ENCODE peak calls at places on chromosomes 11 and 22, in eight cellular contexts. Y is pancreas, B is astrocyte of the spinal cord, Z is H1, W is BE2C, F is IMR-90, M is cardiac muscle cell, J is PC-3. T is an unnamed sample.

GRCh38 chr11:120392791-120393190 is 56.6 kb downstream of the ARHGEF12 start:
- DNase-seq in Y (no peak), B (peak; percentile 44), Z (no peak), W (no peak), F (peak; percentile 72), M (peak; percentile 44), J (peak; percentile 30), T (no peak)

GRCh38 chr11:69711824-69712801 is 8.3 kb upstream of the FGF19 start:
- DNase-seq in Y (no peak), B (no peak), Z (no peak), W (no peak), F (no peak), M (no peak), J (no peak), T (no peak)

GRCh38 chr11:104198576-104198975 is 34.6 kb upstream of the PDGFD start:
- DNase-seq in Y (no peak), B (no peak), Z (no peak), W (no peak), F (no peak), M (peak; percentile 52), J (no peak), T (no peak)

GRCh38 chr22:23123804-23124254 is 18.0 kb downstream of the RSPH14 start:
- DNase-seq in Y (no peak), B (no peak), Z (no peak), W (no peak), F (no peak), M (no peak), J (no peak), T (no peak)

GRCh38 chr11:86916330-86916729 is 38.9 kb downstream of the FZD4 start:
- DNase-seq in Y (no peak), B (peak; percentile 85), Z (no peak), W (no peak), F (peak; percentile 76), M (peak; percentile 80), J (peak; percentile 96), T (no peak)

GRCh38 chr22:24427500-24428164 is at the start of gene ADORA2A:
- DNase-seq in Y (no peak), B (no peak), Z (no peak), W (no peak), F (no peak), M (no peak), J (no peak), T (no peak)

GRCh38 chr11:62603771-62604170 is 2.1 kb upstream of the MTA2 start:
- DNase-seq in Y (no peak), B (no peak), Z (no peak), W (no peak), F (no peak), M (no peak), J (no peak), T (no peak)

GRCh38 chr22:16559056-16559955 is 33.3 kb downstream of the CCT8L2 start:
- DNase-seq in Y (no peak), B (no peak), Z (no peak), W (no peak), F (no peak), M (no peak), J (no peak), T (no peak)

GRCh38 chr11:57752954-57753353 is 1.3 kb upstream of the BTBD18 start:
- DNase-seq in Y (no peak), B (no peak), Z (peak; percentile 55), W (no peak), F (no peak), M (no peak), J (no peak), T (no peak)

GRCh38 chr11:65410936-65411680 is 11.5 kb upstream of the NEAT1 start:
- DNase-seq in Y (no peak), B (no peak), Z (no peak), W (no peak), F (no peak), M (no peak), J (no peak), T (peak; percentile 20)

GRCh38 chr22:17772249-17772962 is 1.9 kb downstream of the BID start:
- DNase-seq in Y (no peak), B (no peak), Z (no peak), W (peak; percentile 63), F (peak; percentile 42), M (no peak), J (peak; percentile 53), T (no peak)
- H3K4me3 ChIP-seq in Y (no peak overlapping the region), B (peak overlapping the region; percentile 61), Z (no peak overlapping the region), W (peak overlapping the region; percentile 68), F (peak overlapping the region; percentile 62), M (no peak overlapping the region), J (peak overlapping the region; percentile 81), T (no peak overlapping the region)

GRCh38 chr22:34102633-34103032 is 182.4 kb upstream of the LARGE1 start:
- DNase-seq in Y (no peak), B (no peak), Z (no peak), W (no peak), F (no peak), M (no peak), J (no peak), T (no peak)

GRCh38 chr22:34111210-34111824 is 191.0 kb upstream of the LARGE1 start:
- DNase-seq in Y (no peak), B (no peak), Z (peak; percentile 59), W (no peak), F (no peak), M (peak; percentile 10), J (peak; percentile 3), T (peak; percentile 27)

GRCh38 chr22:34108168-34108567 is 187.9 kb upstream of the LARGE1 start:
- DNase-seq in Y (no peak), B (no peak), Z (no peak), W (no peak), F (no peak), M (no peak), J (no peak), T (no peak)

GRCh38 chr22:34105461-34106062 is 185.3 kb upstream of the LARGE1 start:
- DNase-seq in Y (peak; percentile 31), B (no peak), Z (peak; percentile 91), W (peak; percentile 18), F (no peak), M (no peak), J (peak; percentile 9), T (peak; percentile 9)
- TF ChIP-seq CTCF in Y (peak; percentile 51), B (no peak), Z (peak; percentile 83), W (peak; percentile 34), F (no peak), M (no peak), J (peak; percentile 21), T (no peak)

DNA sequence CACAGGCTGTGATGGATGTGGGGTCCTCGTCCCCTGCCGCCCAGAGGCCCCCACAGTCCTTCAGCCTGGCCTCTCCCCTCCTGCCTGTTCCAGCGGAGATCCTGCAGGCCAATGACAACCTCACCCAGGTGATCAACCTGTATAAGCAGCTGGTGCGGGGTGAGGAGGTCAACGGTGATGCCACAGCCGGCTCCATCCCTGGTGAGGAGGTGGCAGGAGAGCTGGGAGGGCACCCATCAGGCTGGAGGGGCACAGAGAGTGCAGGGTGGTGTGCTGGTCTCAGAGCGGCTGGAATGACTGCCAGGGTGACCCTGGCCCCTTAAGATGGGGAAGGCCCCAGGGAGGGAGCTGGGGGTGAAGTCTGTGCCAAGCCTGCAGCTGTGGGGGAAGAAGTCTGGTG is 14.6 kb upstream of the SH3BP1 start:
- DNase-seq in Y (no peak), B (no peak), Z (no peak), W (no peak), F (no peak), M (no peak), J (no peak), T (no peak)
- H3K4me3 ChIP-seq in Y (no peak overlapping the region), B (no peak overlapping the region), Z (no peak overlapping the region), W (no peak overlapping the region), F (no peak overlapping the region), M (no peak overlapping the region), J (no peak overlapping the region), T (no peak overlapping the region)

GRCh38 chr22:47452184-47452583 is 689.7 kb downstream of the TBC1D22A start:
- DNase-seq in Y (no peak), B (no peak), Z (no peak), W (no peak), F (no peak), M (no peak), J (peak; percentile 39), T (no peak)
- TF ChIP-seq CTCF in Y (peak; percentile 13), B (peak; percentile 16), Z (peak; percentile 12), W (peak; percentile 39), F (no peak), M (no peak), J (peak; percentile 71), T (no peak)

DNA sequence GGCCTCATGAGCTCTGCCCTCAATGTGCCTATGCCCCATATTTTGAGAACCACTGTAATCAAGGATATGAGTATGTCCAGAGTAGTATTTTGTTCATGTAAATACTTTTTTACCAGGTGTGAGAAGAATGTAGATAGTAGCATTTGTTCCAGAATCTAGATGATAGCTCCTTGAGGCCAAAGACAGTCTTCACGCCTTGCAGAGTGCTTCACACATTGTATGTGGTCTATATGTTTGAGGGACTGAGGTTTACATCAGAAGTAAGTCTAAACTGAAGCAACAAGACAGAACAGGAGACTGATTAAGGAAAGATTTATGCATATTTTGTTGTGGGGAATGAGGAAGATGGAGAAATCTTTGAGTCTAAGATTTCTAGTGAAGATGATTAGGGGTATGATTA is 12.5 kb downstream of the CEP57 start:
- DNase-seq in Y (no peak), B (no peak), Z (no peak), W (no peak), F (no peak), M (no peak), J (no peak), T (no peak)
- H3K4me3 ChIP-seq in Y (no peak overlapping the region), B (no peak overlapping the region), Z (no peak overlapping the region), W (no peak overlapping the region), F (no peak overlapping the region), M (no peak overlapping the region), J (no peak overlapping the region), T (no peak overlapping the region)